ENCODE peak calls at places on chromosome 12, in five cellular contexts. One of them, this sample, is unnamed. For H3K27me3, the result is how much of the 10 kb centered on the place peaks cover.

GRCh38 chr12:92764820-92765219 is 62.0 kb downstream of the PLEKHG7 start:
- DNase-seq in H7: no peak
- DNase-seq in GM06990: no peak
- DNase-seq in brain microvascular endothelial cell: peak
- DNase-seq in dorsolateral prefrontal cortex: no peak
- DNase-seq in this sample: no peak

GRCh38 chr12:76003263-76003640 is 28.3 kb downstream of the PHLDA1 start:
- DNase-seq in H7: no peak
- DNase-seq in GM06990: no peak
- DNase-seq in brain microvascular endothelial cell: no peak
- DNase-seq in dorsolateral prefrontal cortex: no peak
- DNase-seq in this sample: no peak

GRCh38 chr12:110745632-110746284 is 3.1 kb upstream of the PPP1CC start:
- DNase-seq in H7: no peak
- DNase-seq in GM06990: no peak
- DNase-seq in brain microvascular endothelial cell: peak
- DNase-seq in dorsolateral prefrontal cortex: no peak
- DNase-seq in this sample: no peak

GRCh38 chr12:65605019-65605418 is 219.3 kb upstream of the HMGA2 start:
- DNase-seq in H7: no peak
- DNase-seq in GM06990: no peak
- DNase-seq in brain microvascular endothelial cell: no peak
- DNase-seq in dorsolateral prefrontal cortex: no peak
- DNase-seq in this sample: no peak

GRCh38 chr12:13941258-13942249 is 39.8 kb downstream of the GRIN2B start:
- DNase-seq in H7: peak
- DNase-seq in GM06990: no peak
- DNase-seq in brain microvascular endothelial cell: peak
- DNase-seq in dorsolateral prefrontal cortex: no peak
- DNase-seq in this sample: peak

GRCh38 chr12:94806617-94807016 is 156.3 kb upstream of the TMCC3 start:
- DNase-seq in H7: no peak
- DNase-seq in GM06990: no peak
- DNase-seq in brain microvascular endothelial cell: no peak
- DNase-seq in dorsolateral prefrontal cortex: no peak
- DNase-seq in this sample: no peak

GRCh38 chr12:67827820-67828383 is 161.3 kb upstream of the IFNG-AS1 start:
- DNase-seq in H7: no peak
- DNase-seq in GM06990: peak
- DNase-seq in brain microvascular endothelial cell: peak
- DNase-seq in dorsolateral prefrontal cortex: peak
- DNase-seq in this sample: peak

GRCh38 chr12:11827096-11827841 is 177.8 kb downstream of the ETV6 start:
- DNase-seq in H7: no peak
- DNase-seq in GM06990: no peak
- DNase-seq in brain microvascular endothelial cell: no peak
- DNase-seq in dorsolateral prefrontal cortex: no peak
- DNase-seq in this sample: no peak

GRCh38 chr12:107145397-107145796 is 52.0 kb upstream of the CRY1 start:
- DNase-seq in H7: no peak
- DNase-seq in GM06990: no peak
- DNase-seq in brain microvascular endothelial cell: peak
- DNase-seq in dorsolateral prefrontal cortex: no peak
- DNase-seq in this sample: no peak

GRCh38 chr12:563250-563781 is 99.9 kb downstream of the NINJ2 start:
- DNase-seq in H7: no peak
- DNase-seq in GM06990: no peak
- DNase-seq in brain microvascular endothelial cell: no peak
- DNase-seq in dorsolateral prefrontal cortex: no peak
- DNase-seq in this sample: no peak

GRCh38 chr12:89883630-89884364 is 175.2 kb upstream of the ATP2B1 start:
- DNase-seq in H7: peak
- DNase-seq in GM06990: no peak
- DNase-seq in brain microvascular endothelial cell: no peak
- DNase-seq in dorsolateral prefrontal cortex: no peak
- DNase-seq in this sample: peak

GRCh38 chr12:13318231-13319015 is 121.9 kb downstream of the EMP1 start:
- DNase-seq in H7: no peak
- DNase-seq in GM06990: no peak
- DNase-seq in brain microvascular endothelial cell: no peak
- DNase-seq in dorsolateral prefrontal cortex: no peak
- DNase-seq in this sample: no peak

GRCh38 chr12:102562836-102563425 is 82.6 kb upstream of the IGF1 start:
- DNase-seq in H7: peak
- DNase-seq in GM06990: no peak
- DNase-seq in brain microvascular endothelial cell: no peak
- DNase-seq in dorsolateral prefrontal cortex: no peak
- DNase-seq in this sample: no peak

GRCh38 chr12:54017845-54018607 is 9.2 kb downstream of the HOXC8 start:
- DNase-seq in H7: peak
- DNase-seq in GM06990: peak
- DNase-seq in brain microvascular endothelial cell: no peak
- DNase-seq in dorsolateral prefrontal cortex: peak
- DNase-seq in this sample: peak

GRCh38 chr12:117113231-117113630 is 14.0 kb upstream of the TESC start:
- DNase-seq in H7: no peak
- DNase-seq in GM06990: no peak
- DNase-seq in brain microvascular endothelial cell: no peak
- DNase-seq in dorsolateral prefrontal cortex: no peak
- DNase-seq in this sample: no peak

GRCh38 chr12:89439946-89440345 is 84.7 kb downstream of the GALNT4 start:
- DNase-seq in H7: no peak
- DNase-seq in GM06990: no peak
- DNase-seq in brain microvascular endothelial cell: no peak
- DNase-seq in dorsolateral prefrontal cortex: no peak
- DNase-seq in this sample: no peak

GRCh38 chr12:1628671-1629337 is at the start of gene WNT5B:
- DNase-seq in H7: peak
- DNase-seq in GM06990: no peak
- DNase-seq in brain microvascular endothelial cell: no peak
- DNase-seq in dorsolateral prefrontal cortex: no peak
- DNase-seq in this sample: no peak

GRCh38 chr12:92553389-92553788 is 149.4 kb upstream of the PLEKHG7 start:
- DNase-seq in H7: no peak
- DNase-seq in GM06990: no peak
- DNase-seq in brain microvascular endothelial cell: no peak
- DNase-seq in dorsolateral prefrontal cortex: no peak
- DNase-seq in this sample: no peak

GRCh38 chr12:100128509-100128908 is 14.2 kb downstream of the BLTP3B start:
- DNase-seq in H7: peak
- DNase-seq in GM06990: no peak
- DNase-seq in brain microvascular endothelial cell: no peak
- DNase-seq in dorsolateral prefrontal cortex: peak
- DNase-seq in this sample: peak

GRCh38 chr12:38389581-38389980 is 73.0 kb downstream of the ALG10B start:
- DNase-seq in H7: no peak
- DNase-seq in GM06990: no peak
- DNase-seq in brain microvascular endothelial cell: no peak
- DNase-seq in dorsolateral prefrontal cortex: no peak
- DNase-seq in this sample: no peak

GRCh38 chr12:118358607-118359540 is 13.8 kb downstream of the TAOK3 start:
- DNase-seq in H7: no peak
- DNase-seq in GM06990: no peak
- DNase-seq in brain microvascular endothelial cell: no peak
- DNase-seq in dorsolateral prefrontal cortex: no peak
- DNase-seq in this sample: no peak

GRCh38 chr12:83349907-83350611 is 663.4 kb downstream of the TMTC2 start:
- DNase-seq in H7: no peak
- DNase-seq in GM06990: no peak
- DNase-seq in brain microvascular endothelial cell: no peak
- DNase-seq in dorsolateral prefrontal cortex: no peak
- DNase-seq in this sample: no peak

GRCh38 chr12:130254476-130255276 is 83.0 kb upstream of the PIWIL1 start:
- DNase-seq in H7: no peak
- DNase-seq in GM06990: no peak
- DNase-seq in brain microvascular endothelial cell: no peak
- DNase-seq in dorsolateral prefrontal cortex: peak
- DNase-seq in this sample: no peak

GRCh38 chr12:52203126-52203921 is 11.5 kb upstream of the KRT80 start:
- DNase-seq in H7: peak
- DNase-seq in GM06990: no peak
- DNase-seq in brain microvascular endothelial cell: peak
- DNase-seq in dorsolateral prefrontal cortex: peak
- DNase-seq in this sample: peak

GRCh38 chr12:108629824-108630476 is 3.7 kb downstream of the SELPLG start:
- DNase-seq in H7: peak
- DNase-seq in GM06990: no peak
- DNase-seq in brain microvascular endothelial cell: peak
- DNase-seq in dorsolateral prefrontal cortex: no peak
- DNase-seq in this sample: peak

GRCh38 chr12:32217354-32218310 is 111.0 kb downstream of the BICD1 start:
- DNase-seq in H7: no peak
- DNase-seq in GM06990: no peak
- DNase-seq in brain microvascular endothelial cell: peak
- DNase-seq in dorsolateral prefrontal cortex: no peak
- DNase-seq in this sample: peak

GRCh38 chr12:12365931-12366431 is 9.1 kb downstream of the BORCS5 start:
- DNase-seq in H7: peak
- DNase-seq in GM06990: no peak
- DNase-seq in brain microvascular endothelial cell: no peak
- DNase-seq in dorsolateral prefrontal cortex: no peak
- DNase-seq in this sample: no peak

GRCh38 chr12:120744922-120745493 is 19.4 kb downstream of the ACADS start:
- DNase-seq in H7: peak
- DNase-seq in GM06990: no peak
- DNase-seq in brain microvascular endothelial cell: no peak
- DNase-seq in dorsolateral prefrontal cortex: no peak
- DNase-seq in this sample: no peak

GRCh38 chr12:46124848-46125619 is 134.7 kb upstream of the SCAF11 start:
- DNase-seq in H7: peak
- DNase-seq in GM06990: peak
- DNase-seq in brain microvascular endothelial cell: peak
- DNase-seq in dorsolateral prefrontal cortex: no peak
- DNase-seq in this sample: peak

GRCh38 chr12:1927051-1927680 is 8.7 kb upstream of the CACNA2D4 start:
- DNase-seq in H7: peak
- DNase-seq in GM06990: no peak
- DNase-seq in brain microvascular endothelial cell: no peak
- DNase-seq in dorsolateral prefrontal cortex: no peak
- DNase-seq in this sample: no peak

DNA sequence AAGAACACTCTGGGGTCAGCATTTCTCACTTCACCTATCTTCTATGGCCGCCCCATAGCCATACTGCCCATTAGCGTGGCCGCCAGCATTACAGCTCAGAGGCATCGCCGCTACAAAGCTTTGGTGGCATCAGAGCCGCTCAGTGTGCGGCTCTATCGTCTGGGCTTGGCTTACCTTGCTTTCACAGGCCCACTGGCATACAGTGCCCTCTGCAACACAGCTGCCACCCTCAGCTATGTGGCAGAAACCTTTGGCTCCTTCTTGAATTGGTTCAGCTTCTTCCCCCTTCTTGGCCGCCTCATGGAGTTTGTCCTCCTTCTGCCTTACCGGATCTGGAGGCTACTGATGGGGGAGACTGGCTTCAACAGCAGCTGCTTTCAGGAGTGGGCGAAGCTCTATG is 2.6 kb downstream of the DNAJC22 start:
- DNase-seq in H7: no peak
- DNase-seq in GM06990: no peak
- DNase-seq in brain microvascular endothelial cell: no peak
- DNase-seq in dorsolateral prefrontal cortex: no peak
- DNase-seq in this sample: no peak
- H3K27me3 ChIP-seq in H7: half or more
- H3K27me3 ChIP-seq in GM06990: under half
- H3K27me3 ChIP-seq in brain microvascular endothelial cell: under half
- H3K27me3 ChIP-seq in dorsolateral prefrontal cortex: under half
- H3K27me3 ChIP-seq in this sample: under half

GRCh38 chr12:6542209-6543009 is 8.1 kb downstream of the GAPDH start:
- DNase-seq in H7: no peak
- DNase-seq in GM06990: no peak
- DNase-seq in brain microvascular endothelial cell: no peak
- DNase-seq in dorsolateral prefrontal cortex: no peak
- DNase-seq in this sample: no peak

GRCh38 chr12:6539276-6540134 is 5.2 kb downstream of the GAPDH start:
- DNase-seq in H7: peak
- DNase-seq in GM06990: no peak
- DNase-seq in brain microvascular endothelial cell: no peak
- DNase-seq in dorsolateral prefrontal cortex: no peak
- DNase-seq in this sample: no peak

GRCh38 chr12:6538420-6539275 is 4.3 kb downstream of the GAPDH start:
- DNase-seq in H7: peak
- DNase-seq in GM06990: peak
- DNase-seq in brain microvascular endothelial cell: no peak
- DNase-seq in dorsolateral prefrontal cortex: no peak
- DNase-seq in this sample: peak

GRCh38 chr12:6541371-6542165 is 7.3 kb downstream of the GAPDH start:
- DNase-seq in H7: peak
- DNase-seq in GM06990: no peak
- DNase-seq in brain microvascular endothelial cell: no peak
- DNase-seq in dorsolateral prefrontal cortex: no peak
- DNase-seq in this sample: no peak

GRCh38 chr12:6540181-6540877 is 6.0 kb downstream of the GAPDH start:
- DNase-seq in H7: peak
- DNase-seq in GM06990: peak
- DNase-seq in brain microvascular endothelial cell: peak
- DNase-seq in dorsolateral prefrontal cortex: no peak
- DNase-seq in this sample: peak
- H3K4me3 ChIP-seq in H7: no peak
- H3K4me3 ChIP-seq in GM06990: no peak
- H3K4me3 ChIP-seq in brain microvascular endothelial cell: no peak
- H3K4me3 ChIP-seq in dorsolateral prefrontal cortex: no peak
- H3K4me3 ChIP-seq in this sample: no peak

DNA sequence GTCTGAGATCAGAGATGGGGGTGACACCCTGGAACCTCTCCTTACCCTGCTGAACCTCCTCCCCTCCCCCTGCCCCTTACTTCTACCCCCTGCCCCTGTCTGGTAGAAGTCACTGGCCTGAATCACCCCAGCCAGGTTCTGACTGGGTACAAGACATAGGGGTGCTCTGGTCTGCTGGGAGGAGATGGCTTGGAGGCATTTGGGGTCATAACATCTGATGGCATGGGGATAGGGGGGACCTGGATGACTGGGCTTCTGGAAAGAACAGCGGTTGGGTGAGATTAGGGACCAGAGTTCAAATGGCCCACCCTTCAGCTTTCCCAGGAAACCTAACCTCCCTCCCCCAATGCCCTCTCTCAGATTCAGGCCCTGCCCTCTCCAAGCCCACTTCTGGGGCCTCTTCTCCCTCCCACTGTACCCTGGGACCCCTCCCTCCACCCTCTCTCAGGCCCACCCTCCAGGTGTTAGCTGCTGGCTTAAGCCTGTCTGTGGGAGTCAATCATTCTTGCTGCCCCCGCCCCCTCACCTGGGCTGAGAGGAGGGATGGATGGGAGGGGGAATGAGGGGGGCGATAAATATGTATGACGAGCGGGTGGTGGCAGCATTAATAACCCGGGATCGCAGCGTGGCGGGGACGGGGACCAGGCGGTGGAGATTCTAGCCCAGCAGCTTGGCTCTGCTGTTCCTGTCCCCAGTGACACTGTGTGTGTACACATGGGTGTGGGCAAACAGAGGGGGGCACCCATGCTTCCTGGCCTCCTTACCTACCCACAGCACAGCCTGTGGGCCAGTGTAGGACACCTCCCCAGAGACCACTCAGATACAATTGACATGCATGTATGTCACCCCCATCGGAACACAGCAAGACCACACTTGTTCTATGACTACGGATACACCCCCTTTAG is 5.9 kb downstream of the NXPH4 start:
- DNase-seq in H7: no peak
- DNase-seq in GM06990: no peak
- DNase-seq in brain microvascular endothelial cell: no peak
- DNase-seq in dorsolateral prefrontal cortex: no peak
- DNase-seq in this sample: no peak
- H3K27me3 ChIP-seq in H7: half or more
- H3K27me3 ChIP-seq in GM06990: under half
- H3K27me3 ChIP-seq in brain microvascular endothelial cell: under half
- H3K27me3 ChIP-seq in dorsolateral prefrontal cortex: half or more
- H3K27me3 ChIP-seq in this sample: under half

GRCh38 chr12:132211811-132212210 is 67.6 kb downstream of the NOC4L start:
- DNase-seq in H7: no peak
- DNase-seq in GM06990: no peak
- DNase-seq in brain microvascular endothelial cell: no peak
- DNase-seq in dorsolateral prefrontal cortex: no peak
- DNase-seq in this sample: no peak
- H3K4me3 ChIP-seq in H7: no peak
- H3K4me3 ChIP-seq in GM06990: no peak
- H3K4me3 ChIP-seq in brain microvascular endothelial cell: no peak
- H3K4me3 ChIP-seq in dorsolateral prefrontal cortex: no peak
- H3K4me3 ChIP-seq in this sample: no peak